ENCODE peak calls at places on chromosomes 13 and 19, in seven cellular contexts. Z, Y, X, T, S, I and V are unnamed samples.

GRCh38 chr13:111515648-111516047 is 195.2 kb downstream of the TEX29 start:
- DNase-seq in I (no peak), Z (no peak), T (no peak), Y (no peak), X (no peak), S (no peak), V (no peak)

GRCh38 chr19:47755065-47755761 is 9.9 kb downstream of the NOP53 start:
- DNase-seq in Z (no peak), I (no peak), S (no peak), Y (no peak), T (no peak), X (no peak), V (no peak)

GRCh38 chr13:101845501-101846012 is 393.1 kb downstream of the ITGBL1 start:
- DNase-seq in I (peak), T (no peak), S (no peak), Y (no peak), X (no peak), Z (no peak), V (no peak)

GRCh38 chr13:30116379-30116778 is 191.0 kb downstream of the KATNAL1 start:
- DNase-seq in S (no peak), T (no peak), I (no peak), X (no peak), Z (no peak), Y (no peak), V (no peak)

GRCh38 chr13:20702945-20703784 is at the start of gene IL17D:
- DNase-seq in Y (no peak), T (no peak), X (no peak), S (no peak), I (no peak), Z (no peak), V (peak)

GRCh38 chr13:76646946-76647345 is 239.3 kb downstream of the KCTD12 start:
- DNase-seq in X (no peak), S (no peak), I (no peak), Z (no peak), Y (no peak), T (no peak), V (no peak)

GRCh38 chr19:6667114-6667627 is 2.8 kb downstream of the TNFSF14 start:
- DNase-seq in T (no peak), Y (peak), X (no peak), I (no peak), Z (no peak), S (no peak), V (peak)

GRCh38 chr13:23771966-23772365 is 117.2 kb downstream of the MIPEP start:
- DNase-seq in S (no peak), X (no peak), Y (no peak), I (no peak), T (no peak), Z (no peak), V (no peak)

GRCh38 chr13:73223372-73223781 is 164.6 kb downstream of the KLF5 start:
- DNase-seq in S (no peak), T (no peak), Y (no peak), I (no peak), Z (no peak), X (no peak), V (no peak)

GRCh38 chr13:98200211-98200878 is 23.3 kb upstream of the RNF113B start:
- DNase-seq in S (no peak), T (no peak), I (peak), Y (no peak), Z (no peak), X (no peak), V (no peak)

GRCh38 chr19:29812080-29812880 is 489 bp downstream of the CCNE1 start:
- DNase-seq in I (no peak), Z (no peak), Y (peak), S (peak), T (no peak), X (no peak), V (peak)

GRCh38 chr13:40585911-40586471 is 80.5 kb downstream of the FOXO1 start:
- DNase-seq in T (no peak), I (peak), S (no peak), Y (no peak), Z (no peak), X (no peak), V (no peak)

GRCh38 chr13:32846556-32846955 is 169.7 kb upstream of the KL start:
- DNase-seq in T (no peak), I (peak), X (no peak), Z (no peak), Y (no peak), S (no peak), V (no peak)

GRCh38 chr19:34481861-34482379 is 362 bp downstream of the WTIP start:
- DNase-seq in S (no peak), I (no peak), T (no peak), X (no peak), Z (no peak), Y (no peak), V (no peak)

GRCh38 chr13:34765446-34766180 is 176.5 kb upstream of the NBEA start:
- DNase-seq in X (no peak), Z (no peak), T (no peak), Y (no peak), I (no peak), S (no peak), V (no peak)

GRCh38 chr19:44875666-44876418 is 15.2 kb upstream of the TOMM40 start:
- DNase-seq in X (no peak), S (no peak), Z (no peak), Y (no peak), I (no peak), T (no peak), V (no peak)

GRCh38 chr19:2188708-2189385 is 25.1 kb downstream of the DOT1L start:
- DNase-seq in Z (no peak), I (no peak), Y (no peak), T (no peak), S (no peak), X (no peak), V (no peak)

GRCh38 chr13:29771247-29771646 is 79.2 kb downstream of the UBL3 start:
- DNase-seq in I (peak), Y (no peak), T (no peak), Z (peak), X (no peak), S (no peak), V (no peak)

GRCh38 chr13:25468330-25469178 is 96.8 kb downstream of the ATP8A2 start:
- DNase-seq in Z (no peak), T (no peak), S (no peak), X (no peak), Y (no peak), I (peak), V (no peak)

GRCh38 chr19:44623080-44623479 is 9.7 kb downstream of the IGSF23 start:
- DNase-seq in Y (no peak), I (peak), X (no peak), Z (no peak), T (no peak), S (no peak), V (no peak)

GRCh38 chr19:11881151-11881800 is 6.3 kb upstream of the ZNF69 start:
- DNase-seq in Y (peak), Z (no peak), I (peak), X (peak), T (no peak), S (peak), V (peak)

DNA sequence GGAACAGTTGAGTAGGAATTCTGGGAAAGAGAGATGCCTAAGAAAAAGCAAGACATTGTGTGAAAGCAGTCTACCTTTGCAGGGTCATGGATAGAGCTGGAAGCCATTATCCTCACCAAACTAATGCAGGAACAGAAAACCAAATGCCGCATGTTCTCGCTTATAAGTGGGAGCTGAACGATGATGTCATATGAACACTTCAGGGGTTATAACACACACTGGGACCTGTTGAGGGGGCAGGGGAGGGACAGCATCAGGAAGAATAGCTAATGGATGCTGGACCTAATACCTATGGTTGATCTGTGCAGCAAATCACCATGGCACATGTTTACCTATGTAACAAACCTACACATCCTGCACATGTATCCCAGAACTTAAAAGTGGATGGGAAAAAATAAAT is 69.9 kb downstream of the TSC22D1 start:
- DNase-seq in Z (no peak), X (no peak), Y (no peak), S (no peak), I (no peak), T (no peak), V (no peak)
- H3K4me3 ChIP-seq in Z (no peak), X (no peak), Y (no peak), S (no peak), I (no peak), T (no peak), V (no peak)

GRCh38 chr13:49998714-49999624 is 2.1 kb downstream of the TRIM13 start:
- DNase-seq in T (no peak), X (no peak), Y (no peak), Z (no peak), I (peak), S (no peak), V (no peak)
- H3K4me3 ChIP-seq in T (peak), X (no peak), Y (no peak), Z (peak), I (no peak), S (no peak), V (no peak)

GRCh38 chr13:52879950-52880650 is 31.7 kb upstream of the PCDH8 start:
- DNase-seq in X (no peak), Y (no peak), I (peak), Z (no peak), T (no peak), S (no peak), V (no peak)
- H3K4me3 ChIP-seq in X (no peak), Y (no peak), I (no peak), Z (peak), T (no peak), S (no peak), V (no peak)

GRCh38 chr19:55014714-55015113 is 23.4 kb downstream of the GP6 start:
- DNase-seq in Y (peak), T (no peak), Z (no peak), X (no peak), S (no peak), I (no peak), V (no peak)

GRCh38 chr19:55015126-55015525 is 22.9 kb downstream of the GP6 start:
- DNase-seq in X (no peak), I (no peak), S (no peak), Z (no peak), T (no peak), Y (no peak), V (no peak)

GRCh38 chr19:55016017-55016416 is 22.0 kb downstream of the GP6 start:
- DNase-seq in Y (no peak), Z (no peak), X (no peak), I (no peak), T (no peak), S (no peak), V (no peak)

GRCh38 chr19:55013596-55013995 is 24.5 kb downstream of the GP6 start:
- DNase-seq in X (no peak), Y (no peak), T (no peak), Z (no peak), I (no peak), S (no peak), V (no peak)

GRCh38 chr19:55012294-55012693 is 25.8 kb downstream of the GP6 start:
- DNase-seq in Z (no peak), X (no peak), S (no peak), Y (no peak), T (no peak), I (peak), V (no peak)
- H3K4me3 ChIP-seq in Z (no peak), X (no peak), S (no peak), Y (no peak), T (no peak), I (no peak), V (no peak)